ENCODE peak calls at places on chromosome 7, in five cellular contexts. K, C, Q, Y and L are unnamed samples.
A peak's percentile ranks its signal among the peaks of the same experiment; 100 is the strongest.

GRCh38 chr7:149013876-149014275 is 14.4 kb downstream of the PDIA4 start:
- DNase-seq in C (no peak), K (no peak), Y (no peak), Q (peak; percentile 28), L (no peak)

GRCh38 chr7:101066141-101066857 is 19.0 kb upstream of the TRIM56 start:
- DNase-seq in Q (no peak), K (peak; percentile 21), C (peak; percentile 34), Y (no peak), L (peak; percentile 25)

GRCh38 chr7:79988642-79989041 is 146.0 kb upstream of the GNAI1 start:
- DNase-seq in Y (no peak), C (no peak), K (peak; percentile 28), Q (no peak), L (peak; percentile 72)

GRCh38 chr7:45927724-45928123 is 6.7 kb upstream of the IGFBP3 start:
- DNase-seq in Q (no peak), Y (no peak), K (no peak), C (no peak), L (no peak)

GRCh38 chr7:128076831-128077271 is 45.6 kb upstream of the LRRC4 start:
- DNase-seq in Y (no peak), K (no peak), Q (peak; percentile 76), C (peak; percentile 53), L (no peak)

GRCh38 chr7:38893061-38893460 is 15.9 kb downstream of the VPS41 start:
- DNase-seq in Y (no peak), Q (no peak), C (no peak), K (no peak), L (no peak)

GRCh38 chr7:73555411-73555982 is 2.0 kb downstream of the BCL7B start:
- DNase-seq in C (no peak), Y (no peak), K (peak; percentile 44), Q (no peak), L (no peak)

GRCh38 chr7:74355091-74355490 is 65.9 kb downstream of the CLIP2 start:
- DNase-seq in Y (no peak), C (no peak), K (peak; percentile 61), Q (no peak), L (peak; percentile 87)

GRCh38 chr7:38863609-38864291 is 45.2 kb downstream of the VPS41 start:
- DNase-seq in C (peak; percentile 62), Q (no peak), K (no peak), Y (no peak), L (no peak)

GRCh38 chr7:115779561-115779960 is 251.0 kb downstream of the TFEC start:
- DNase-seq in K (peak; percentile 8), Y (no peak), Q (no peak), C (no peak), L (peak; percentile 22)